ENCODE peak calls at places on chromosomes 1 and 21, in six cellular contexts. One of them, this sample, is unnamed.
A peak's percentile ranks its signal among the peaks of the same experiment; 100 is the strongest.

GRCh38 chr1:1971017-1971416 is 32.6 kb downstream of the CFAP74 start:
- DNase-seq in heart left ventricle: no peak
- DNase-seq in left ventricle myocardium inferior: no peak
- DNase-seq in mammary epithelial cell: no peak
- DNase-seq in sigmoid colon: no peak
- DNase-seq in OCI-LY7: no peak
- DNase-seq in this sample: no peak

GRCh38 chr1:46306159-46306530 is 2.6 kb downstream of the UQCRH start:
- DNase-seq in mammary epithelial cell: no peak
- DNase-seq in sigmoid colon: no peak
- DNase-seq in heart left ventricle: no peak
- DNase-seq in OCI-LY7: no peak
- DNase-seq in left ventricle myocardium inferior: no peak
- DNase-seq in this sample: no peak

GRCh38 chr21:43900078-43900385 is 35.0 kb downstream of the AGPAT3 start:
- DNase-seq in sigmoid colon: no peak
- DNase-seq in mammary epithelial cell: no peak
- DNase-seq in OCI-LY7: no peak
- DNase-seq in left ventricle myocardium inferior: no peak
- DNase-seq in heart left ventricle: no peak
- DNase-seq in this sample: no peak

GRCh38 chr21:42570841-42571387 is 57.3 kb downstream of the SLC37A1 start:
- DNase-seq in OCI-LY7: no peak
- DNase-seq in mammary epithelial cell: no peak
- DNase-seq in heart left ventricle: peak; percentile 56
- DNase-seq in sigmoid colon: peak; percentile 55
- DNase-seq in left ventricle myocardium inferior: no peak
- DNase-seq in this sample: no peak

GRCh38 chr1:101474039-101474665 is 237.3 kb downstream of the S1PR1 start:
- DNase-seq in heart left ventricle: no peak
- DNase-seq in mammary epithelial cell: peak; percentile 34
- DNase-seq in OCI-LY7: peak; percentile 58
- DNase-seq in sigmoid colon: no peak
- DNase-seq in left ventricle myocardium inferior: no peak
- DNase-seq in this sample: no peak

GRCh38 chr1:237774246-237774645 is 116.5 kb downstream of the ZP4 start:
- DNase-seq in mammary epithelial cell: no peak
- DNase-seq in sigmoid colon: no peak
- DNase-seq in left ventricle myocardium inferior: no peak
- DNase-seq in OCI-LY7: no peak
- DNase-seq in heart left ventricle: no peak
- DNase-seq in this sample: no peak

GRCh38 chr1:247332215-247332900 is 691 bp upstream of the ZNF496 start:
- DNase-seq in mammary epithelial cell: peak; percentile 40
- DNase-seq in heart left ventricle: peak; percentile 84
- DNase-seq in left ventricle myocardium inferior: peak; percentile 60
- DNase-seq in sigmoid colon: peak; percentile 78
- DNase-seq in OCI-LY7: peak; percentile 43
- DNase-seq in this sample: peak; percentile 2

GRCh38 chr1:161792740-161793139 is 26.6 kb downstream of the ATF6 start:
- DNase-seq in OCI-LY7: peak; percentile 55
- DNase-seq in left ventricle myocardium inferior: no peak
- DNase-seq in heart left ventricle: no peak
- DNase-seq in sigmoid colon: no peak
- DNase-seq in mammary epithelial cell: peak; percentile 79
- DNase-seq in this sample: no peak

GRCh38 chr21:35428041-35428400 is 378.9 kb upstream of the RUNX1 start:
- DNase-seq in heart left ventricle: no peak
- DNase-seq in mammary epithelial cell: no peak
- DNase-seq in left ventricle myocardium inferior: no peak
- DNase-seq in OCI-LY7: no peak
- DNase-seq in sigmoid colon: no peak
- DNase-seq in this sample: no peak

GRCh38 chr1:26913754-26914619 is at the start of gene NR0B2:
- DNase-seq in OCI-LY7: peak; percentile 47
- DNase-seq in mammary epithelial cell: no peak
- DNase-seq in heart left ventricle: no peak
- DNase-seq in sigmoid colon: no peak
- DNase-seq in left ventricle myocardium inferior: peak; percentile 67
- DNase-seq in this sample: no peak

GRCh38 chr1:232901255-232901654 is 49.2 kb upstream of the NTPCR start:
- DNase-seq in left ventricle myocardium inferior: no peak
- DNase-seq in sigmoid colon: no peak
- DNase-seq in OCI-LY7: peak; percentile 3
- DNase-seq in heart left ventricle: no peak
- DNase-seq in mammary epithelial cell: no peak
- DNase-seq in this sample: no peak

GRCh38 chr1:229065613-229066012 is 205.3 kb upstream of the RAB4A start:
- DNase-seq in mammary epithelial cell: no peak
- DNase-seq in sigmoid colon: no peak
- DNase-seq in OCI-LY7: no peak
- DNase-seq in left ventricle myocardium inferior: no peak
- DNase-seq in heart left ventricle: no peak
- DNase-seq in this sample: no peak

GRCh38 chr1:203200059-203200553 is 13.6 kb upstream of the CHI3L1 start:
- DNase-seq in OCI-LY7: no peak
- DNase-seq in heart left ventricle: peak; percentile 28
- DNase-seq in left ventricle myocardium inferior: no peak
- DNase-seq in mammary epithelial cell: peak; percentile 72
- DNase-seq in sigmoid colon: peak; percentile 72
- DNase-seq in this sample: no peak

GRCh38 chr1:48853006-48853405 is 76.3 kb upstream of the BEND5 start:
- DNase-seq in OCI-LY7: no peak
- DNase-seq in sigmoid colon: no peak
- DNase-seq in heart left ventricle: no peak
- DNase-seq in left ventricle myocardium inferior: no peak
- DNase-seq in mammary epithelial cell: peak; percentile 84
- DNase-seq in this sample: no peak

GRCh38 chr1:1510912-1511532 is 940 bp upstream of the ATAD3A start:
- DNase-seq in OCI-LY7: peak; percentile 83
- DNase-seq in sigmoid colon: no peak
- DNase-seq in left ventricle myocardium inferior: no peak
- DNase-seq in heart left ventricle: no peak
- DNase-seq in mammary epithelial cell: peak; percentile 28
- DNase-seq in this sample: no peak

GRCh38 chr21:36657999-36658398 is 40.9 kb upstream of the SIM2 start:
- DNase-seq in heart left ventricle: no peak
- DNase-seq in mammary epithelial cell: no peak
- DNase-seq in sigmoid colon: no peak
- DNase-seq in OCI-LY7: no peak
- DNase-seq in left ventricle myocardium inferior: no peak
- DNase-seq in this sample: no peak

DNA sequence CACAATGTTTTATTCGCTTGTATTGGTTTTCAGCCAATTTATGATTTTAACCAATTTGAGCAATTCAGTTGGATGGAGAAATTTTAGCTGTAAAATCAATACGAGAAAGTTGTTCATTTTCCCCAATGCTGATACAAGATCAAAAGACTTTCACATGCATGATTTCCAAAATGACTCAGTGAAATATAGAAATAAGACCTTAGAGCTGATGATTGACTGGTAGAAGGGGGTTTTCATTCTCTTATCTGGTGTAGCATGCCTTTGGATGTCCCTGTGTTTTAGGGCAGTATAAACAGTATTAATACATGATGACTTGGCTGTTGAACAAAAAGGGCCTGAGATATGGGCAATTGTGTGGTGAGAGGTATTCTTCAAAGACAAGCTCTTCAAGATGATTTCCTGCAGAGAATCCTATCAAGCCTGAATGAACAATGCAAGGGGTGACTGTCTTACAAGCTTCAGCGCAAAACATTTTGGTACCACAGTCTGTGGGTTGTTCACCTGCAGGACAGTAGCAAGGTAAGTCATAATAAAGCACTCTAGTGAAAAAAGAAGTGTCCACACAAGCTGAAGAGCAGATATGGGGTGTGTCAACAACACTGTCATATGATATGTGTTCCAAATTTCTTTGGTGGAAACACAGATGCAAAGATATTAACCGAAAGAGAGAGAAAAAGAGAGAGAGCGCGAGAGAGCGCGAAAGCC is 156.2 kb downstream of the TNFSF18 start:
- DNase-seq in left ventricle myocardium inferior: no peak
- DNase-seq in mammary epithelial cell: no peak
- DNase-seq in OCI-LY7: peak; percentile 12
- DNase-seq in heart left ventricle: no peak
- DNase-seq in sigmoid colon: no peak
- DNase-seq in this sample: no peak
- H3K4me3 ChIP-seq in left ventricle myocardium inferior: peak overlapping the region; percentile 14
- H3K4me3 ChIP-seq in mammary epithelial cell: no peak overlapping the region
- H3K4me3 ChIP-seq in OCI-LY7: peak overlapping the region; percentile 57
- H3K4me3 ChIP-seq in heart left ventricle: no peak overlapping the region
- H3K4me3 ChIP-seq in sigmoid colon: no peak overlapping the region
- H3K4me3 ChIP-seq in this sample: peak overlapping the region; percentile 44

GRCh38 chr1:206684478-206685255 is at the start of gene MAPKAPK2:
- DNase-seq in mammary epithelial cell: peak; percentile 46
- DNase-seq in left ventricle myocardium inferior: peak; percentile 86
- DNase-seq in heart left ventricle: peak; percentile 91
- DNase-seq in OCI-LY7: peak; percentile 87
- DNase-seq in sigmoid colon: peak; percentile 93
- DNase-seq in this sample: peak; percentile 70

GRCh38 chr1:206682111-206682510 is 2.6 kb upstream of the MAPKAPK2 start:
- DNase-seq in left ventricle myocardium inferior: no peak
- DNase-seq in sigmoid colon: no peak
- DNase-seq in heart left ventricle: no peak
- DNase-seq in OCI-LY7: peak; percentile 67
- DNase-seq in mammary epithelial cell: no peak
- DNase-seq in this sample: no peak

GRCh38 chr1:206681359-206681758 is 3.3 kb upstream of the MAPKAPK2 start:
- DNase-seq in OCI-LY7: no peak
- DNase-seq in left ventricle myocardium inferior: no peak
- DNase-seq in sigmoid colon: no peak
- DNase-seq in heart left ventricle: no peak
- DNase-seq in mammary epithelial cell: no peak
- DNase-seq in this sample: no peak

GRCh38 chr1:206684003-206684402 is 702 bp upstream of the MAPKAPK2 start:
- DNase-seq in OCI-LY7: no peak
- DNase-seq in sigmoid colon: peak; percentile 56
- DNase-seq in heart left ventricle: no peak
- DNase-seq in left ventricle myocardium inferior: no peak
- DNase-seq in mammary epithelial cell: no peak
- DNase-seq in this sample: no peak

DNA sequence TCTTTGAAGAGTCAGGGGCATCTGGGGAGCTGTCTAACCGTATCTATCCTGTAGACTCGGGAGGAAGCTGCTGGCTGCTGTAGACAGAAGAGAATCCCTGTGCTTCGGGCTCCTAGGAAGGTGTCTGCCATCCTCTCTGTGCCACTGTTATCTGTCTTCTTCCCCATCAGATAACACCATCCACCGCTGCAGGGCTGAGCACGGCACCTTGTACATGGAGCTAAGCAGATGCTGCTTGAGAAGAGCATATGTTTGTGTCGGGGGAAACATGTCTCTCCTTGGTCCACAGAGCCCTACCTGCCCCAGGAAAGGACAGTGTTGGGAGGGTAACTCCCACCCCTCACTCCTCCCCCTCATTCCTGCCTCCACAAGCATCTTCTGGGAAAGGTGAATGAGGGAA is 1.4 kb upstream of the MAPKAPK2 start:
- DNase-seq in heart left ventricle: no peak
- DNase-seq in left ventricle myocardium inferior: no peak
- DNase-seq in sigmoid colon: peak; percentile 55
- DNase-seq in mammary epithelial cell: no peak
- DNase-seq in OCI-LY7: no peak
- DNase-seq in this sample: no peak
- H3K4me1 ChIP-seq in heart left ventricle: peaks cover 27% of the 10 kb centered on the region
- H3K4me1 ChIP-seq in left ventricle myocardium inferior: peaks cover 53% of the 10 kb centered on the region
- H3K4me1 ChIP-seq in sigmoid colon: peaks cover 28% of the 10 kb centered on the region
- H3K4me1 ChIP-seq in mammary epithelial cell: peaks cover 19% of the 10 kb centered on the region
- H3K4me1 ChIP-seq in OCI-LY7: peaks cover 80% of the 10 kb centered on the region
- H3K4me1 ChIP-seq in this sample: peaks cover 15% of the 10 kb centered on the region

DNA sequence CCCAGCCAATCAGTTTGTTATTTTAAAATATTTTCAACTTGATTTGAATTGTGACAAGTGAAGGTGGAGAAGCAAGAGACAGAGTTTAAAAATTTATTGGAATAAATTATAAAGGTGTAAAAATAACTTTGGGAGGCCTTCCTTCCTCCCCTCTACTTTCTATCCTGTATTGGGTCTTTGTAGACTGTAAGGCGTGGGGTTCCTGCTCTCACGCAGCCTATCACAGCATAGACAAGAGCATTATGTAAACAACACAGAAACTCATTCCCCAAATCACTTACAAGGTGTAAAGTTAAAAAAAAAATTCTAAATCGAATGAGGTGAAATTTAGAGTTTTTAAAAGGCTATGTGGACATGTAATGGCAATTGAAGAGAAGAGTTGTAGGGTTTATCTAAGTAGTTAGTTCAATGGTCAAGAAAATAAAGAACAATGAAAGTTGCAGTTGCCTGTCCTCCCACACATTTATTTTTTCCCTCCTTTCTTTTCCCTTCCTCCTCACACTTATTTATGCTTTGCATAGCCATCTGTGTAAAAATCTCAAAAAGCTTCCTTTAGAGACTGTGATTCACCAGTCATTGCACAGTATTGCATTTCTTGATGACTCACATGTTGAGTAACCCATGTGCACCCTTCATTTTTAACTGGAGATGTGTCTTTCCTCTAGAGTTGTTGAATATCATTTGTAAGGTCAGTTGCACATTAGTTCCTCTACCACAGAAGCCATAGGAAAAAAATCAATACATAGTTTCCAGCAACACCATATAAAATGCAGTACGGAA is 242.2 kb downstream of the PTPRC start:
- DNase-seq in left ventricle myocardium inferior: no peak
- DNase-seq in sigmoid colon: no peak
- DNase-seq in mammary epithelial cell: peak; percentile 87
- DNase-seq in heart left ventricle: no peak
- DNase-seq in OCI-LY7: no peak
- DNase-seq in this sample: no peak
- H3K4me3 ChIP-seq in left ventricle myocardium inferior: no peak overlapping the region
- H3K4me3 ChIP-seq in sigmoid colon: no peak overlapping the region
- H3K4me3 ChIP-seq in mammary epithelial cell: no peak overlapping the region
- H3K4me3 ChIP-seq in heart left ventricle: no peak overlapping the region
- H3K4me3 ChIP-seq in OCI-LY7: no peak overlapping the region
- H3K4me3 ChIP-seq in this sample: no peak overlapping the region

DNA sequence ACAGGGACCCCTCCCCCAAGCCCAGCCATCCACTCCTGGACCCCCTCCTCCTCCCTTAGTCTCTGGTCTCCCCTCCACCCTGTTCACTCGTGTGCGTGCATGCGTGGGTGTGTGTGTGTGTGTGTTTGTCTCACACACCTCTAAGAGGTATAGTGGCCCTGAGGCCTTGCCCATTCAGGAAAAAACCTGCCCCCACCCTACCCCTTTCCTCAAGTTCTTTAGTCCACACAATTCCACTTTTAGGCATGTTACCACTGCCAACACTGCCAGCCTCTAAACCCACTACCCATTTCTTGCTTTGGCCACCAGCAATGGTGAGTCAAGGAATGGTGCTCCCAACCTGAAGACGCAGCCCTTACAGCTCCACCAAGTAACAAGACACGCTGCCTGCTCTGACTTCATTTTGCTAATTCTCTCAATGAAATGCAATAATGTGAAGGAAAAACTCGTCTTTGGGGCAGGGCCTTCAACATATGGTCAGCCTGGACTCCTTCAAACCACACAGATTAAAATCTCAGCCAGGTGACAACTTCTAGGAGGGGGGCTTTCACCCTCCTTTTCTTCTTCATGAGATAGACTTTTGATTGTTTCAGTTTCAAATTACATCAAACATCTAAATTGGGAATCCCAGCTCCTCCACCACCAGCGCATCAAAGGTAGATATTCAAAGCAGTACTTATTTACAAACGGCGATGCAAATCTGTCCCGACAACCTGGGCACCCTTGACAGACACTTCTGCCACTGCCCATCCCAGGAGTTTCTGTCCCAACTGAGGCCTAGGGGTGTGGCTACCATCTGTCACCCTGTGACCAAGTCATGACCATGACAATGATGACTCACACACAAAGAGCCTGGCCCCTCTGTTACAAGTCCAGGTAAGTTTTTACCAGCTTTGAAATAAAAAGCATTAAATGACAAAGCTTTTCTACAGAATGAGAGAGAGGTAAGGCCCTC is 29.8 kb downstream of the SSBP3 start:
- DNase-seq in OCI-LY7: peak; percentile 72
- DNase-seq in heart left ventricle: no peak
- DNase-seq in mammary epithelial cell: no peak
- DNase-seq in sigmoid colon: no peak
- DNase-seq in left ventricle myocardium inferior: no peak
- DNase-seq in this sample: no peak
- H3K4me1 ChIP-seq in OCI-LY7: peaks cover 83% of the 10 kb centered on the region
- H3K4me1 ChIP-seq in heart left ventricle: peaks cover 86% of the 10 kb centered on the region
- H3K4me1 ChIP-seq in mammary epithelial cell: peaks cover 7% of the 10 kb centered on the region
- H3K4me1 ChIP-seq in sigmoid colon: peaks cover 89% of the 10 kb centered on the region
- H3K4me1 ChIP-seq in left ventricle myocardium inferior: peaks cover 96% of the 10 kb centered on the region
- H3K4me1 ChIP-seq in this sample: peaks cover 11% of the 10 kb centered on the region